ENCODE peak calls at places on chromosomes 5 and 9, in four cellular contexts. E, H, K and F are unnamed samples.

GRCh38 chr5:160293901-160294561 is 18.3 kb downstream of the CCNJL start:
- DNase-seq in K (no peak), H (no peak), E (peak), F (no peak)

GRCh38 chr5:113824307-113824706 is 310.8 kb downstream of the YTHDC2 start:
- DNase-seq in K (no peak), H (no peak), E (no peak), F (no peak)

GRCh38 chr5:117769877-117770276 is 1195.3 kb upstream of the SEMA6A start:
- DNase-seq in E (no peak), H (no peak), K (no peak), F (no peak)

GRCh38 chr5:159844725-159845124 is 71.6 kb upstream of the ADRA1B start:
- DNase-seq in H (no peak), K (no peak), E (no peak), F (no peak)

GRCh38 chr9:35645736-35646582 is 4.8 kb downstream of the SIT1 start:
- DNase-seq in E (peak), H (no peak), K (peak), F (no peak)

GRCh38 chr5:53170748-53171349 is 61.3 kb upstream of the MOCS2 start:
- DNase-seq in E (no peak), K (peak), H (peak), F (peak)

GRCh38 chr9:33686942-33687341 is 108.4 kb upstream of the PRSS3 start:
- DNase-seq in K (no peak), E (no peak), H (no peak), F (no peak)

GRCh38 chr9:120985759-120986353 is 59.3 kb upstream of the TRAF1 start:
- DNase-seq in E (no peak), K (peak), H (peak), F (peak)

GRCh38 chr9:27297050-27297449 is at the start of gene EQTN:
- DNase-seq in H (no peak), E (no peak), K (no peak), F (no peak)

GRCh38 chr5:157312492-157312891 is 46.6 kb downstream of the CYFIP2 start:
- DNase-seq in H (peak), K (peak), E (peak), F (peak)

GRCh38 chr5:89241186-89241585 is 358.2 kb upstream of the MEF2C start:
- DNase-seq in H (peak), K (no peak), E (no peak), F (no peak)

GRCh38 chr9:126695186-126696090 is 81.7 kb downstream of the LMX1B start:
- DNase-seq in H (no peak), K (no peak), E (peak), F (no peak)

GRCh38 chr5:14773588-14773987 is 98.0 kb downstream of the ANKH start:
- DNase-seq in E (no peak), H (no peak), K (no peak), F (peak)

GRCh38 chr5:137264573-137264972 is 234.6 kb downstream of the SPOCK1 start:
- DNase-seq in K (no peak), E (no peak), H (peak), F (no peak)

GRCh38 chr9:83622814-83623633 is at the start of gene IDNK:
- DNase-seq in H (peak), E (peak), K (peak), F (peak)

GRCh38 chr5:69414885-69415583 is at the start of gene MARVELD2:
- DNase-seq in H (peak), E (peak), K (peak), F (peak)

GRCh38 chr9:9846538-9846937 is 766.3 kb downstream of the PTPRD start:
- DNase-seq in K (no peak), E (no peak), H (no peak), F (no peak)

GRCh38 chr9:591292-591691 is 250.2 kb upstream of the DMRT1 start:
- DNase-seq in K (no peak), H (no peak), E (no peak), F (no peak)

GRCh38 chr9:136024286-136024685 is 63.1 kb upstream of the UBAC1 start:
- DNase-seq in H (no peak), E (no peak), K (no peak), F (no peak)
- H3K14ac ChIP-seq in H (peak), E (no peak), K (no peak), F (peak)

GRCh38 chr9:130712564-130713285 is 19.1 kb downstream of the EXOSC2 start:
- DNase-seq in E (peak), K (peak), H (peak), F (peak)
- H3K14ac ChIP-seq in E (peak), K (peak), H (peak), F (peak)

DNA sequence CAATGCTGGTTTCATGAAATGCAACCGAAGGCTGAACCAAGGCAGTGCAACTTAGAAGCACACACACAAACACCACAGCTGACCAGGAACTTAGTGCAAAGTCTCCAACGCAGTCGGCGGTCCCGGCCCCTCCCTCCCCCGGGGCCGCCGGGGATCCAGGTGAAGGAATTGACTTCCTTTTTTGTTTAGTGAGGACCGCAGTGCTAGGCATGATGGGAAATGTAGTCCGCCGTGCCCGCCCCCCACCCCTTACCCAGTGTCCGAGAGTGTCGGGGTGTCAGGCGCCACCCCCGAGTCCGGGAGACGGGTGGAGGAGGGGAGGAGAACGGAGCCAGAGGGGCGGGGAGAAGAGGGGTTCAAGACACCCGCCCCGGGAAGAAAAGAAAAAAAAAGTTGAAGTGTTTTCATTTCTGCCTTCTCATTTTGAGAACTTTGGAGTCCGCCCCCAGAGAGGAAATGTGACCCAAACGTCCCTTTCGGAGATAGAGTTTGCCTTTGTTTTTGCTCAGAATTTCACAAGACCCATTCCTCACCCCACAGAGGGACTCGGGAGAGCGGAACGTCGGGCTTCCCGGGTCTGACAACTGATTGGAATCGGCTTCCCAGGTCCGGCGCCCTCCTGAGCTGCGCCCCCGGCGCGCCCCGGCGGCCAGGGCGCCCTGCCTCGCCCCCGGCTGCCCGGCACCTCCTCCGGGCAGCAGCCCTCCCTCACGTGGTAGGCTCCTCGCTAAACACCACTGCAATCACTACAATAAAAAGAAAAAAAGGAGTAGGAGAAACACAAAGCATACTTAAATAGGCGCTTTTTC is 2.0 kb downstream of the IER5L start:
- DNase-seq in K (peak), E (peak), H (peak), F (peak)
- H3K14ac ChIP-seq in K (peak), E (no peak), H (peak), F (no peak)

GRCh38 chr5:32443541-32444190 is 874 bp downstream of the ZFR start:
- DNase-seq in K (peak), H (peak), E (peak), F (peak)
- H3K14ac ChIP-seq in K (peak), H (peak), E (peak), F (peak)

DNA sequence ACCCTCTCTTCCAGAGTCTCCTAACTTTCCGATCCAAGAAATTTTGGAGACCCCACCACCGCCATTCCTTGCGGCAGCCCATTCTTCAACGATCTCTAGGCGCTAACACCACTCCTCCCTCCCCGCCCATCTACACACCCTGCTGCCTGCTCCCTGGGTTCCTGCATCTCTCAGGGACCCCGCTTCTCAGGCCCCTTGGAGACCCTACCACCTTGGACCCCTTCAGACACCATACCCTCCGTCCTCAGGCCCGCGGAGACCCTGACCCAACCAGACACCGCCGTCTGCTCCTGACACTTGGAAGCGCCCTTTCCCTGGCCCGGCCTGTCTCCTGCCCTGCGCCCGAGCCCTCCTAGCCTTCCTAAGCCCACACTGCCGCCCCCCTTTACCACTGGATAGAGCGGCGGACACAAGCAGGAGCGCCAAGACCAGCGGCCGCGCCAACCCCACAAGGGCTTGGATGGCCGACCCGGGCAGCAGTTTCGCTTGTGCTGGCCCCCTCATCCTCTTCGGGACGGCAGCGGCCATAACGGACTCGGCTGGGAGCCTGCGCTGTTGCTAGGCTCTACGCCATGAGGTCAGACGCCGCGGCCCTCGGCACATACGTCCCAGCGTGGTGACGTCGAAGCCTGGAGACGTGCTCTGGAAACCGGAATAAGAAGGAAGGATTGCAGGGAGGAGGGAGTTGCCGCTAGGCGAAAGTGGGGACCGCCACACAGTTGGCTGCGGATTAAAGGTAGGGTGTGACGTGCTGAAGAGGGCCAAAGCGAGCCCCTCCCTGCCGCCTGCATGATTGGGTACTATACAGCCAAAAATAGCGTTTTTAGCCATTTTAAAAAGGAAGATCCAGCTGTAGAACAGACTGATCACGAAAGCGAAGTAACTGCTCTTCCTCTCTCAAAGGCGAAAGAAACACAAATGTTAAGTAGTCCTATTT is at the start of gene C5orf15:
- DNase-seq in E (peak), K (peak), H (peak), F (peak)
- H3K14ac ChIP-seq in E (peak), K (peak), H (peak), F (peak)

DNA sequence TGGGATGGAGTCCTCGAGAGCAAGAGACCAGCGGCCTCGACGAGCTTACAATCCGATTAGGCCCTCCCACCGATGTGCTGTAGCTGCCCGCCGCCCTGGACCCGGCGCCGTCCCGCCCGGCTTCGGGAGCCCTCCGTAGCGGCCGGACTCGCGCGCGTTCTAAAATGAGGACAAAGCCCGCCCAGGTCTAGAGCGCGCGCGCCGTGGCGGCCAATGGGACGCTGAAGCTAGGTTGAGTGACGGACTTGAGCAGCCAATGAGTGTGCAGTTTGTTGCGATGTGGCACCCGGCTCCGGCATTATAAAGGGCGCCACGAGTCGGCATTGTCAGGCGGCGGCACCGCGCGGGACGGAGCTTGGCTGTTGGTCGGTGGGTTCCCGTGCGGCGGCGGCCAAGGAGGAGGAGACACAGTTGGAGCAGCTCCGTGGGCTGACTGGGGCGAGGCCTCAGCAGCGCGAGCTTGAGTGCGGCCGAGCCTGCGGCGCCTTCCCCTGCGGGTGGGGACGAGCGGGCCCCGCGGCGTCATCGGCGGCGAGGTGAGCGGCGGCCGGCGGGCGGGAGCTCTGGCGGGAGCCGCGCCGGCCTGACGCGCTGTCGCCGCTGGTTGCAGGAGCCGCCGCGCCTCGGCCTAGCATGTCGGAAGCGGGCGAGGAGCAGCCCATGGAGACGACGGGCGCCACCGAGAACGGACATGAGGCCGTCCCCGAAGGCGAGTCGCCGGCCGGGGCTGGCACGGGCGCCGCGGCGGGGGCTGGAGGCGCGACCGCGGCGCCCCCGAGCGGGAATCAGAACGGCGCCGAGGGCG is at the start of gene HNRNPAB:
- DNase-seq in K (peak), E (peak), H (peak), F (peak)
- H3K14ac ChIP-seq in K (peak), E (peak), H (peak), F (peak)

GRCh38 chr9:37424204-37424685 is 1.7 kb downstream of the GRHPR start:
- DNase-seq in K (no peak), H (no peak), E (no peak), F (no peak)

GRCh38 chr9:37423508-37423907 is 1.0 kb downstream of the GRHPR start:
- DNase-seq in K (no peak), H (no peak), E (no peak), F (no peak)

GRCh38 chr9:37421914-37422288 is 595 bp upstream of the GRHPR start:
- DNase-seq in K (peak), E (peak), H (no peak), F (no peak)

GRCh38 chr9:37420271-37421215 is 2.0 kb upstream of the GRHPR start:
- DNase-seq in H (no peak), E (no peak), K (peak), F (no peak)

DNA sequence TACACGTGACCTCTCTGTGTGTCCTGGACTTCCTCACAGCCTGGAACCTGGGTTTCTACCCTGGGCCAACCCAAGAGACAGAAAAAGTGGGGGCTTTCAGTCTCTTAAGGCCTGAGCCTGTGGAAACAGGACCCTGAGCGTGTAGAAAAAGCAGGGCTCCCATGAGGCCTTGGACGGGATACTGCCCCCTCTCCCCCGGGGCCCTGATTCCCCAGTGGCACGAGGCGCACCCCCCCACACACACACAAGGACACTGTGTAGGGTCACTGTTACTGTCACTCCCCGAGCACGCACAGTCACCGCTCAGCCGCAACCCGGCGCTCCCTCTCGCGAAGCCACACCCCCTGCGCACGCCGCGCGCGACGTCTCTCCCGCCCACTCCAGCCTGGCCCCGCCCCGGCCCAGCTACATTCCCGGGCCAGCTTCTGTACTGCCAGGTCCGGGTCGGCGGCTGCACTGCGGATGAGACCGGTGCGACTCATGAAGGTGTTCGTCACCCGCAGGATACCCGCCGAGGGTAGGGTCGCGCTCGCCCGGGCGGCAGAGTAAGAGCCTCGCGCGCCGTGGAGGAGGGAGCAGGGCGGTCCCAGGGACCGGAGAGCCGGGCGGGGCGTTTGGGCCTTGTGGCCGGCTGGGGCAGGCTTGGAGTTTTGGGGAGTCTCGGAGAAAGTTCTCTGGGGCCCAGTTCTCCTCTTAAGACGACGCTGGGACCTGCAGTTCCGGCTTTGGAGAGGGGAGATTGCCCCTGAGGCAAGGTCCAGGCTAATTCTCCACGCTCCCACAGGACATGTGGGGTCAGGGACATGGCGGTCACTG is at the start of gene GRHPR:
- DNase-seq in H (peak), K (peak), E (peak), F (peak)
- H3K14ac ChIP-seq in H (peak), K (peak), E (peak), F (peak)

GRCh38 chr5:3122216-3122615 is 370.7 kb upstream of the IRX2 start:
- DNase-seq in H (no peak), K (no peak), E (no peak), F (no peak)

GRCh38 chr5:3122985-3123762 is 371.7 kb upstream of the IRX2 start:
- DNase-seq in K (no peak), H (no peak), E (no peak), F (no peak)

GRCh38 chr5:3123763-3124157 is 372.3 kb upstream of the IRX2 start:
- DNase-seq in H (no peak), E (no peak), K (no peak), F (no peak)

GRCh38 chr5:3126639-3127038 is 375.2 kb upstream of the IRX2 start:
- DNase-seq in H (no peak), E (no peak), K (no peak), F (no peak)

GRCh38 chr5:3124410-3124809 is 372.9 kb upstream of the IRX2 start:
- DNase-seq in H (no peak), E (no peak), K (no peak), F (no peak)
- H3K14ac ChIP-seq in H (no peak), E (no peak), K (no peak), F (no peak)

GRCh38 chr5:111752426-111752965 is 4.5 kb downstream of the NREP start:
- DNase-seq in H (no peak), E (no peak), K (no peak), F (no peak)
- H3K14ac ChIP-seq in H (no peak), E (no peak), K (no peak), F (no peak)